ENCODE peak calls at places on chromosomes 4 and X, in seven cellular contexts. F is SK-N-SH, T is HCT116, K is HepG2, A is K562, V is H1, Y is GM12878. H is an unnamed sample.

GRCh38 chr4:11480683-11481082 is 52.0 kb upstream of the HS3ST1 start:
- DNase-seq in F (no peak), A (no peak), V (no peak), K (no peak), Y (no peak), T (no peak), H (no peak)

GRCh38 chr4:99071159-99071558 is 17.4 kb downstream of the ADH5 start:
- DNase-seq in V (no peak), K (no peak), F (no peak), T (no peak), Y (no peak), A (no peak), H (no peak)

GRCh38 chrX:73577368-73577767 is 14.4 kb downstream of the CHIC1 start:
- DNase-seq in F (no peak), T (no peak), A (no peak), Y (no peak), K (no peak), V (no peak), H (no peak)

GRCh38 chr4:6085943-6086628 is 67.9 kb upstream of the C4orf50 start:
- DNase-seq in V (no peak), Y (no peak), F (no peak), K (no peak), A (no peak), T (no peak), H (no peak)

GRCh38 chr4:98493305-98493704 is 165.1 kb downstream of the TSPAN5 start:
- DNase-seq in F (no peak), V (no peak), K (no peak), A (no peak), Y (no peak), T (no peak), H (no peak)

GRCh38 chr4:87060957-87061356 is 126.1 kb downstream of the AFF1 start:
- DNase-seq in V (no peak), K (no peak), A (no peak), T (peak; percentile 56), Y (no peak), F (no peak), H (peak; percentile 33)

GRCh38 chr4:184826315-184827266 is 823 bp upstream of the ACSL1 start:
- DNase-seq in A (peak; percentile 39), T (no peak), F (no peak), Y (no peak), V (no peak), K (no peak), H (no peak)

GRCh38 chrX:48468247-48468671 is 1.8 kb downstream of the SLC38A5 start:
- DNase-seq in Y (no peak), A (peak; percentile 83), K (no peak), F (no peak), T (no peak), V (no peak), H (no peak)

GRCh38 chr4:113232194-113232593 is 182.7 kb downstream of the ANK2 start:
- DNase-seq in V (no peak), T (no peak), A (no peak), K (no peak), Y (no peak), F (no peak), H (no peak)

GRCh38 chr4:2059034-2059725 is at the start of gene NAT8L:
- DNase-seq in V (no peak), A (peak; percentile 77), T (peak; percentile 21), F (peak; percentile 93), K (no peak), Y (no peak), H (no peak)

GRCh38 chr4:22474636-22475310 is 41.1 kb downstream of the ADGRA3 start:
- DNase-seq in K (peak; percentile 84), Y (no peak), A (no peak), V (no peak), F (no peak), T (peak; percentile 52), H (no peak)

GRCh38 chrX:26557691-26558321 is 341.8 kb downstream of the MAGEB5 start:
- DNase-seq in F (no peak), T (no peak), Y (no peak), V (no peak), K (no peak), A (no peak), H (no peak)

GRCh38 chr4:158255727-158256324 is 45.5 kb downstream of the TMEM144 start:
- DNase-seq in K (peak; percentile 61), V (no peak), T (peak; percentile 36), Y (no peak), A (peak; percentile 63), F (peak; percentile 34), H (peak; percentile 4)

GRCh38 chrX:54540289-54540688 is 10.3 kb downstream of the GNL3L start:
- DNase-seq in A (no peak), V (no peak), F (no peak), K (no peak), T (no peak), Y (no peak), H (peak; percentile 7)

GRCh38 chr4:168711197-168712120 is 214.6 kb downstream of the PALLD start:
- DNase-seq in K (no peak), T (no peak), F (no peak), Y (no peak), V (no peak), A (no peak), H (no peak)

GRCh38 chr4:58139269-58139668 is 1029.1 kb upstream of the IGFBP7 start:
- DNase-seq in V (no peak), Y (no peak), T (no peak), F (peak; percentile 22), K (no peak), A (no peak), H (no peak)

GRCh38 chr4:25457053-25457715 is 80.1 kb downstream of the ANAPC4 start:
- DNase-seq in K (no peak), A (no peak), Y (no peak), V (no peak), F (no peak), T (no peak), H (no peak)
- TF ChIP-seq SIN3A in K (no peak), A (no peak), Y (no peak), V (no peak), F (no peak), T (no peak), H (no peak)

GRCh38 chrX:151754641-151755215 is 20.2 kb downstream of the CNGA2 start:
- DNase-seq in K (no peak), V (no peak), F (no peak), A (no peak), Y (no peak), T (no peak), H (no peak)

GRCh38 chrX:151753313-151754041 is 18.9 kb downstream of the CNGA2 start:
- DNase-seq in K (peak; percentile 13), T (peak; percentile 13), A (peak; percentile 69), Y (no peak), F (peak; percentile 64), V (peak; percentile 64), H (peak; percentile 22)

GRCh38 chrX:151752847-151753246 is 18.3 kb downstream of the CNGA2 start:
- DNase-seq in Y (no peak), F (no peak), T (no peak), V (no peak), K (no peak), A (no peak), H (no peak)

GRCh38 chrX:151750511-151750910 is 16.0 kb downstream of the CNGA2 start:
- DNase-seq in A (no peak), Y (no peak), F (no peak), T (no peak), K (no peak), V (no peak), H (no peak)

DNA sequence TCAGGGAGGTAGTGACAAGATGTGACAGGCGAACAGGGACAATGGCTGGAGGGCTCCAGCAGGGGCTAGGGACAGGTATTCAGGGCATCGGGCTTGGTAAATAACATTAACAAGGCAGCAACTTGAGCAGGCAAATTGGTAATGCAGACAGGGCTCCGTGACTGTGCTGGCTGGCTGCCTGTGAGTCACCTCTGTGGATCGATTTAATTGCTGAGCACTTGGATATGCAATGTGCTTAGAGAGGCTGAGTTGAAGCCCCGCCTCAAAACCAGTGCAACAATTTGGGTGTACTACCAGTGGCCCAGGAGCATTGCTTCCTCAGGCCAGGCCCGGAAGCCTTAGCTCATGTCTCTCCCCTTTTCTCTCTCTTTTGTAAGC is 19.5 kb downstream of the CNGA2 start:
- DNase-seq in V (peak; percentile 43), A (no peak), K (no peak), T (peak; percentile 10), F (no peak), Y (no peak), H (no peak)
- TF ChIP-seq SIN3A in V (no peak), A (no peak), K (no peak), T (no peak), F (no peak), Y (no peak), H (no peak)

DNA sequence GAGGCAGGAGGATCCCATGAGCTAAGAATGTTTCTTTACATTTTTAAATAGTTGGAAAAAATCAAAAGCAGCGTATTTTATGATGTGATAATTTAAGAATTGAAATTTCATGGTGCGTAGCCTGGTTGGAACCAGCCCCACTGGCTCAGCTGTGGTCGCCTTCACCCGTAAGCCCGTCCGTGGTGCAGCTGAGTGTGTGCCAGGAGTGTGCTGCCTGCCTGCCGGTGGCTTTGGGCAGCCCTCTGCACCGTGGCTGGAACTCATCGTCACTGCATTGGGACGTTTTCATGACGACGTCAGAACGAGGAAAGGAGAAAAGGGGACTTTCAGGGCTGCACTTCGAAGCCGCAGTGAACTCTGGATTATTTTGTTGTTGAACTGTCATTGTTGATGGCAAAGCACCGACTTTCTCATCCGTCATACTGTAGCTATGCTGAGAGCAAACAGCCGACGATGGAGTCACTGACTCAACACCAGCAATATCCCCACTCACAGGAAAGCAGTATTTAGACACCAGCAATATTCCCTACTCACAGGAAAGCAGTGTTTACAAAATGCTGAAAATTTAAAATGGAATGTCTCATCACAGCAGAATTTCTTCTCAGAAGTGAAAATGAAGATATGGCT is 35.1 kb downstream of the PCGF3 start:
- DNase-seq in A (no peak), Y (no peak), K (no peak), T (no peak), V (no peak), F (no peak), H (no peak)
- TF ChIP-seq SIN3A in A (no peak), Y (no peak), K (no peak), T (no peak), V (no peak), F (no peak), H (no peak)

GRCh38 chr4:72899621-72900020 is 169.9 kb downstream of the COX18 start:
- DNase-seq in Y (no peak), V (no peak), K (no peak), A (no peak), F (no peak), T (no peak), H (no peak)

GRCh38 chr4:72893354-72894066 is 176.0 kb downstream of the COX18 start:
- DNase-seq in A (no peak), K (no peak), Y (no peak), T (no peak), F (no peak), V (no peak), H (no peak)

GRCh38 chr4:72895408-72895807 is 174.1 kb downstream of the COX18 start:
- DNase-seq in Y (no peak), K (no peak), T (no peak), A (no peak), F (no peak), V (no peak), H (no peak)

GRCh38 chr4:72899214-72899613 is 170.3 kb downstream of the COX18 start:
- DNase-seq in F (no peak), T (no peak), Y (no peak), V (no peak), A (no peak), K (peak; percentile 67), H (no peak)

DNA sequence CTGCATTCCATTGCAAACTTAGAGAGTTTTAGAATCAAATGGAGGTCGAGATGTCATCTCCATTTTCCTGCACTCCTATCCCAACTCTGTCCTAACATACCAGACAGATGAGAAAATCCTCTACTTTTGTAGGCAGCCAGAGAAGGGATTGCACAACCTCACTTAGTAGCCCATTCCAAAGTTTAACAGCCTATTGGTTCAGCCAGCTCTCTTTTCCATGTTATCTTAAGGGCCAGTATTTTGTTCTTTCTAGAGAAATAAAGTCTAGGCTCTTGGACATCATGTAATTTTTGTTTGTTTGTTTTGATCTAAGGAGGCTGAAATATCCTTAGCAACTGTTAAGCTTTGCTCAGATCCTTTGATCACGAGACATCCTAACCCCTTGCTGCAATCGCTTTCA is 173.0 kb downstream of the COX18 start:
- DNase-seq in T (no peak), V (no peak), K (peak; percentile 50), F (no peak), A (no peak), Y (no peak), H (no peak)
- TF ChIP-seq SIN3A in T (no peak), V (no peak), K (no peak), F (no peak), A (no peak), Y (no peak), H (no peak)

H was measured in Panc1.